ENCODE peak calls at places on chromosomes 13 and 19, in four cellular contexts. One of them, this sample, is unnamed.

GRCh38 chr19:51016798-51017683 is 2.5 kb downstream of the KLK10 start:
- DNase-seq in omental fat pad: no peak
- DNase-seq in GM20000: peak
- DNase-seq in RWPE1: peak
- DNase-seq in this sample: no peak

GRCh38 chr19:3565177-3565576 is 7.6 kb upstream of the HMG20B start:
- DNase-seq in RWPE1: no peak
- DNase-seq in GM20000: no peak
- DNase-seq in omental fat pad: no peak
- DNase-seq in this sample: peak

GRCh38 chr13:108226184-108226583 is 8.0 kb downstream of the ABHD13 start:
- DNase-seq in omental fat pad: no peak
- DNase-seq in GM20000: no peak
- DNase-seq in RWPE1: no peak
- DNase-seq in this sample: no peak

GRCh38 chr19:18397242-18398202 is at the start of gene LRRC25:
- DNase-seq in GM20000: peak
- DNase-seq in RWPE1: no peak
- DNase-seq in omental fat pad: no peak
- DNase-seq in this sample: no peak

GRCh38 chr13:49584771-49585182 is 581 bp downstream of the RCBTB1 start:
- DNase-seq in omental fat pad: no peak
- DNase-seq in RWPE1: no peak
- DNase-seq in GM20000: no peak
- DNase-seq in this sample: no peak

GRCh38 chr13:33787051-33787591 is 30.8 kb upstream of the RFC3 start:
- DNase-seq in omental fat pad: no peak
- DNase-seq in RWPE1: no peak
- DNase-seq in GM20000: peak
- DNase-seq in this sample: peak

GRCh38 chr13:108200781-108201398 is 14.4 kb downstream of the LIG4 start:
- DNase-seq in omental fat pad: no peak
- DNase-seq in RWPE1: peak
- DNase-seq in GM20000: no peak
- DNase-seq in this sample: peak

GRCh38 chr13:82655518-82655855 is 1226.8 kb downstream of the SLITRK1 start:
- DNase-seq in GM20000: no peak
- DNase-seq in RWPE1: no peak
- DNase-seq in omental fat pad: no peak
- DNase-seq in this sample: no peak

GRCh38 chr19:48628486-48629296 is 8.5 kb downstream of the DBP start:
- DNase-seq in omental fat pad: no peak
- DNase-seq in RWPE1: no peak
- DNase-seq in GM20000: no peak
- DNase-seq in this sample: no peak

GRCh38 chr13:51892657-51893056 is 30.9 kb downstream of the CCDC70 start:
- DNase-seq in RWPE1: no peak
- DNase-seq in omental fat pad: no peak
- DNase-seq in GM20000: no peak
- DNase-seq in this sample: no peak

GRCh38 chr19:13396256-13397080 is 109.8 kb downstream of the CACNA1A start:
- DNase-seq in RWPE1: peak
- DNase-seq in GM20000: no peak
- DNase-seq in omental fat pad: peak
- DNase-seq in this sample: peak

GRCh38 chr13:107379398-107380155 is 811.6 kb upstream of the ARGLU1 start:
- DNase-seq in omental fat pad: no peak
- DNase-seq in GM20000: no peak
- DNase-seq in RWPE1: no peak
- DNase-seq in this sample: no peak

GRCh38 chr13:31629085-31629785 is 110.1 kb upstream of the RXFP2 start:
- DNase-seq in RWPE1: no peak
- DNase-seq in omental fat pad: no peak
- DNase-seq in GM20000: no peak
- DNase-seq in this sample: peak

GRCh38 chr13:21675095-21676007 is 4.5 kb downstream of the FGF9 start:
- DNase-seq in RWPE1: no peak
- DNase-seq in GM20000: peak
- DNase-seq in omental fat pad: no peak
- DNase-seq in this sample: no peak

GRCh38 chr13:78610381-78610883 is 7.1 kb upstream of the POU4F1 start:
- DNase-seq in RWPE1: no peak
- DNase-seq in GM20000: no peak
- DNase-seq in omental fat pad: no peak
- DNase-seq in this sample: peak

GRCh38 chr13:100130930-100131511 is 42.1 kb downstream of the PCCA start:
- DNase-seq in GM20000: no peak
- DNase-seq in omental fat pad: no peak
- DNase-seq in RWPE1: no peak
- DNase-seq in this sample: no peak

GRCh38 chr19:10334340-10335148 is 1.2 kb upstream of the RAVER1 start:
- DNase-seq in RWPE1: peak
- DNase-seq in omental fat pad: peak
- DNase-seq in GM20000: no peak
- DNase-seq in this sample: peak

GRCh38 chr13:24985102-24985501 is 110.8 kb upstream of the PABPC3 start:
- DNase-seq in omental fat pad: no peak
- DNase-seq in RWPE1: no peak
- DNase-seq in GM20000: no peak
- DNase-seq in this sample: no peak

GRCh38 chr19:8302734-8303133 is 5.4 kb downstream of the CD320 start:
- DNase-seq in GM20000: no peak
- DNase-seq in RWPE1: no peak
- DNase-seq in omental fat pad: no peak
- DNase-seq in this sample: no peak

GRCh38 chr19:19120308-19121156 is 17.7 kb downstream of the TMEM161A start:
- DNase-seq in omental fat pad: no peak
- DNase-seq in RWPE1: peak
- DNase-seq in GM20000: no peak
- DNase-seq in this sample: no peak

GRCh38 chr19:10699650-10700335 is 1.4 kb upstream of the QTRT1 start:
- DNase-seq in omental fat pad: peak
- DNase-seq in RWPE1: peak
- DNase-seq in GM20000: peak
- DNase-seq in this sample: peak

GRCh38 chr19:48513289-48514122 is 1.9 kb upstream of the LMTK3 start:
- DNase-seq in GM20000: peak
- DNase-seq in RWPE1: peak
- DNase-seq in omental fat pad: no peak
- DNase-seq in this sample: peak

GRCh38 chr19:13959962-13960862 is 7.9 kb downstream of the DCAF15 start:
- DNase-seq in RWPE1: no peak
- DNase-seq in GM20000: peak
- DNase-seq in omental fat pad: no peak
- DNase-seq in this sample: no peak

GRCh38 chr19:3832001-3832400 is 36.8 kb downstream of the ZFR2 start:
- DNase-seq in RWPE1: no peak
- DNase-seq in GM20000: no peak
- DNase-seq in omental fat pad: no peak
- DNase-seq in this sample: no peak

GRCh38 chr19:38252385-38252784 is 3.8 kb downstream of the PPP1R14A start:
- DNase-seq in omental fat pad: no peak
- DNase-seq in GM20000: no peak
- DNase-seq in RWPE1: no peak
- DNase-seq in this sample: no peak

GRCh38 chr13:26061947-26062346 is 10.1 kb upstream of the SHISA2 start:
- DNase-seq in RWPE1: no peak
- DNase-seq in GM20000: no peak
- DNase-seq in omental fat pad: no peak
- DNase-seq in this sample: peak

GRCh38 chr13:82747331-82747730 is 1134.9 kb downstream of the SLITRK1 start:
- DNase-seq in omental fat pad: no peak
- DNase-seq in RWPE1: no peak
- DNase-seq in GM20000: no peak
- DNase-seq in this sample: no peak

GRCh38 chr13:86757236-86757978 is 913.8 kb upstream of the SLITRK5 start:
- DNase-seq in GM20000: no peak
- DNase-seq in omental fat pad: no peak
- DNase-seq in RWPE1: no peak
- DNase-seq in this sample: peak

GRCh38 chr19:44677019-44677809 is 5.9 kb downstream of the CEACAM19 start:
- DNase-seq in omental fat pad: no peak
- DNase-seq in GM20000: no peak
- DNase-seq in RWPE1: peak
- DNase-seq in this sample: peak

GRCh38 chr19:43610493-43610892 is 1.4 kb upstream of the SRRM5 start:
- DNase-seq in GM20000: no peak
- DNase-seq in omental fat pad: no peak
- DNase-seq in RWPE1: no peak
- DNase-seq in this sample: no peak
- TF ChIP-seq CTCF in GM20000: no peak
- TF ChIP-seq CTCF in omental fat pad: no peak
- TF ChIP-seq CTCF in RWPE1: no peak
- TF ChIP-seq CTCF in this sample: no peak

GRCh38 chr19:17002455-17002854 is 24.2 kb downstream of the CPAMD8 start:
- DNase-seq in RWPE1: no peak
- DNase-seq in omental fat pad: no peak
- DNase-seq in GM20000: no peak
- DNase-seq in this sample: no peak
- TF ChIP-seq CTCF in RWPE1: no peak
- TF ChIP-seq CTCF in omental fat pad: no peak
- TF ChIP-seq CTCF in GM20000: no peak
- TF ChIP-seq CTCF in this sample: no peak

GRCh38 chr13:45949161-45949560 is 97.6 kb upstream of the SIAH3 start:
- DNase-seq in RWPE1: no peak
- DNase-seq in GM20000: no peak
- DNase-seq in omental fat pad: no peak
- DNase-seq in this sample: no peak

GRCh38 chr13:45941261-45941660 is 89.7 kb upstream of the SIAH3 start:
- DNase-seq in omental fat pad: no peak
- DNase-seq in RWPE1: no peak
- DNase-seq in GM20000: peak
- DNase-seq in this sample: no peak

DNA sequence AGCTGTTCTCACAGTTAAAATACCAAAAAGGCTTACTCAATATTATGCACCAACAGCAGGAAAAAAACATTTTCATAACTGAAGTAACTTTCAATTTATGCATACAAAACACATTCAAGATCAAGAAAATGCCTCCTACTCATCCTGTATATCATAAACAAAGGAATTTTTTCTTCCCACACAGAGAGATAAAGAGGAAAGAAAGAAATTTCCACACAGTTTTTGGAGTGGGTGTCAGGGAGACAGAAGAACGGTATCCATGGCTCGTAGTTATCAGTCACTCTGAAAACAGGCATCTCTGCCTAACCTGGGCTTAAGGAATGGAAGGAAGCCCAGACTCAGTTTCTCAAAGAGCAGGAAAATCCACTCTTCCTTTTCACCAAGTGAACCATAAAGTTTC is 92.4 kb upstream of the SIAH3 start:
- DNase-seq in RWPE1: no peak
- DNase-seq in omental fat pad: no peak
- DNase-seq in GM20000: no peak
- DNase-seq in this sample: no peak
- TF ChIP-seq CTCF in RWPE1: no peak
- TF ChIP-seq CTCF in omental fat pad: no peak
- TF ChIP-seq CTCF in GM20000: no peak
- TF ChIP-seq CTCF in this sample: no peak

GRCh38 chr19:1221904-1222255 is 15.9 kb downstream of the CBARP start:
- DNase-seq in RWPE1: no peak
- DNase-seq in GM20000: no peak
- DNase-seq in omental fat pad: no peak
- DNase-seq in this sample: no peak

GRCh38 chr19:1223018-1223855 is 14.6 kb downstream of the CBARP start:
- DNase-seq in RWPE1: no peak
- DNase-seq in omental fat pad: no peak
- DNase-seq in GM20000: peak
- DNase-seq in this sample: no peak

GRCh38 chr19:1224047-1224825 is 13.6 kb downstream of the CBARP start:
- DNase-seq in omental fat pad: no peak
- DNase-seq in RWPE1: no peak
- DNase-seq in GM20000: no peak
- DNase-seq in this sample: no peak

GRCh38 chr19:1221141-1221903 is 15.7 kb downstream of the STK11 start:
- DNase-seq in omental fat pad: no peak
- DNase-seq in RWPE1: no peak
- DNase-seq in GM20000: no peak
- DNase-seq in this sample: no peak

GRCh38 chr19:1222394-1222793 is 15.4 kb downstream of the CBARP start:
- DNase-seq in RWPE1: no peak
- DNase-seq in GM20000: no peak
- DNase-seq in omental fat pad: no peak
- DNase-seq in this sample: no peak
- TF ChIP-seq CTCF in RWPE1: no peak
- TF ChIP-seq CTCF in GM20000: no peak
- TF ChIP-seq CTCF in omental fat pad: no peak
- TF ChIP-seq CTCF in this sample: peak

GRCh38 chr13:77019756-77020155 is 7.2 kb downstream of the FBXL3 start:
- DNase-seq in RWPE1: no peak
- DNase-seq in omental fat pad: no peak
- DNase-seq in GM20000: no peak
- DNase-seq in this sample: no peak

GRCh38 chr13:77026783-77027621 is at the start of gene FBXL3:
- DNase-seq in RWPE1: peak
- DNase-seq in omental fat pad: peak
- DNase-seq in GM20000: peak
- DNase-seq in this sample: peak

GRCh38 chr13:77016888-77017623 is 9.9 kb downstream of the FBXL3 start:
- DNase-seq in RWPE1: no peak
- DNase-seq in GM20000: no peak
- DNase-seq in omental fat pad: no peak
- DNase-seq in this sample: no peak

GRCh38 chr13:77026255-77026782 is 640 bp downstream of the FBXL3 start:
- DNase-seq in omental fat pad: peak
- DNase-seq in GM20000: peak
- DNase-seq in RWPE1: peak
- DNase-seq in this sample: peak

GRCh38 chr13:77022341-77022740 is 4.6 kb downstream of the FBXL3 start:
- DNase-seq in RWPE1: no peak
- DNase-seq in GM20000: no peak
- DNase-seq in omental fat pad: no peak
- DNase-seq in this sample: peak
- TF ChIP-seq CTCF in RWPE1: no peak
- TF ChIP-seq CTCF in GM20000: no peak
- TF ChIP-seq CTCF in omental fat pad: no peak
- TF ChIP-seq CTCF in this sample: no peak

DNA sequence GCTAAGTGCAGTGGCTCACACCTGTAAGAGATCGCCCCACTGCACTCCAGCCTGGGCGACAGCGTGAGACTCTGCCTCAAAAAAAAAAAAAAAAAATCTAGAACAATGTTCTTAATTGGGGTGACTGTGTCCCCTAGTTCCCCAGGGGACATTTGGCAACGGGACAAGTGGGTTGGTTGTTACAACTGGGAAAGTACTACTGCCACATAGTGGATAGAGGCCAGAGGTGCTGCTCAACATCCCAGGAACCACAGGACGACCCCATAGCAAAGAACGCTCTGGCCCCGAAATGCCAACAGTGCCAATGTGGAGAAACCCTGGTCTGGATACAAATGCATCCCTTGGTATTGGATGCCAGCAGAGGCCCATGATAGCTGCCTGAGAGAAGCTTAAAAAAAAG is 11.8 kb downstream of the NLRP12 start:
- DNase-seq in GM20000: no peak
- DNase-seq in omental fat pad: no peak
- DNase-seq in RWPE1: no peak
- DNase-seq in this sample: no peak
- TF ChIP-seq CTCF in GM20000: no peak
- TF ChIP-seq CTCF in omental fat pad: no peak
- TF ChIP-seq CTCF in RWPE1: no peak
- TF ChIP-seq CTCF in this sample: no peak

This sample was measured in MCF 10A.